ENCODE peak calls at places on chromosomes 12 and 14, in nine cellular contexts. F, N, A, P, U, E, D, V and G are unnamed samples.

GRCh38 chr14:76867536-76868452 is 41.6 kb downstream of the LRRC74A start:
- DNase-seq in N (no peak), P (no peak), U (peak), A (no peak), F (peak), E (no peak), D (no peak), V (no peak), G (no peak)

GRCh38 chr12:55659486-55660385 is 23.0 kb downstream of the OR10P1 start:
- DNase-seq in E (no peak), N (no peak), P (peak), F (no peak), D (no peak), U (no peak), A (no peak), V (peak), G (no peak)

GRCh38 chr14:92481386-92481785 is 32.2 kb upstream of the RIN3 start:
- DNase-seq in F (no peak), E (no peak), P (peak), A (no peak), D (no peak), N (no peak), U (no peak), V (peak), G (no peak)

GRCh38 chr14:23148596-23149249 is 29.7 kb upstream of the CEBPE start:
- DNase-seq in F (no peak), A (no peak), N (no peak), D (no peak), U (no peak), E (no peak), P (no peak), V (peak), G (no peak)

GRCh38 chr14:79544671-79545070 is 666.6 kb downstream of the DIO2 start:
- DNase-seq in P (peak), N (no peak), F (no peak), A (no peak), E (no peak), U (no peak), V (peak), D (peak), G (no peak)

GRCh38 chr12:74903522-74903921 is 306.1 kb downstream of the KCNC2 start:
- DNase-seq in P (no peak), D (no peak), V (no peak), N (no peak), E (no peak), F (no peak), U (no peak), A (no peak), G (peak)

GRCh38 chr12:64990991-64991570 is 130.0 kb downstream of the WIF1 start:
- DNase-seq in P (no peak), F (no peak), D (no peak), N (no peak), A (no peak), U (no peak), V (no peak), E (no peak), G (no peak)

GRCh38 chr12:4001031-4001430 is 127.8 kb upstream of the PARP11 start:
- DNase-seq in N (no peak), P (no peak), F (no peak), A (no peak), E (no peak), V (no peak), U (no peak), D (no peak), G (no peak)

GRCh38 chr14:93965287-93965821 is 11.0 kb downstream of the ASB2 start:
- DNase-seq in P (peak), U (no peak), N (peak), F (no peak), V (peak), A (no peak), D (no peak), E (no peak), G (peak)

GRCh38 chr12:613996-614726 is 49.1 kb downstream of the NINJ2 start:
- DNase-seq in N (no peak), V (no peak), A (peak), F (no peak), E (no peak), P (no peak), U (no peak), D (no peak), G (no peak)

GRCh38 chr14:49879683-49880204 is 13.1 kb upstream of the ARF6 start:
- DNase-seq in A (no peak), N (no peak), E (peak), U (no peak), D (no peak), V (peak), P (peak), F (peak), G (peak)

GRCh38 chr14:61183486-61183885 is 97.7 kb downstream of the TMEM30B start:
- DNase-seq in U (no peak), V (peak), E (no peak), N (no peak), D (no peak), A (no peak), P (no peak), F (no peak), G (no peak)

GRCh38 chr12:43444940-43445564 is 107.0 kb downstream of the ADAMTS20 start:
- DNase-seq in P (peak), F (peak), D (peak), N (peak), U (no peak), V (peak), E (peak), A (no peak), G (peak)

GRCh38 chr12:27899151-27899661 is 73.3 kb downstream of the PTHLH start:
- DNase-seq in E (no peak), N (peak), F (no peak), P (peak), U (no peak), A (no peak), D (no peak), V (peak), G (peak)

GRCh38 chr12:128976120-128976519 is 122.8 kb downstream of the GLT1D1 start:
- DNase-seq in A (no peak), V (no peak), F (peak), D (no peak), E (no peak), N (no peak), U (no peak), P (no peak), G (no peak)

GRCh38 chr12:129385637-129385990 is 518.2 kb downstream of the TMEM132D start:
- DNase-seq in D (no peak), P (no peak), E (no peak), F (no peak), U (no peak), N (no peak), V (no peak), A (no peak), G (no peak)

GRCh38 chr12:65540140-65540539 is 261.7 kb downstream of the MSRB3 start:
- DNase-seq in V (no peak), D (no peak), U (no peak), P (no peak), N (no peak), F (no peak), A (no peak), E (no peak), G (no peak)

GRCh38 chr12:89453579-89453978 is 71.0 kb downstream of the GALNT4 start:
- DNase-seq in U (no peak), E (no peak), A (no peak), V (peak), N (no peak), F (no peak), D (no peak), P (peak), G (no peak)

GRCh38 chr14:64828096-64828495 is 51.6 kb downstream of the SPTB start:
- DNase-seq in N (no peak), E (no peak), A (no peak), F (no peak), P (no peak), U (no peak), V (no peak), D (no peak), G (peak)

GRCh38 chr14:54564071-54564798 is 2.7 kb upstream of the SAMD4A start:
- DNase-seq in U (no peak), D (peak), E (peak), V (peak), P (no peak), N (peak), A (no peak), F (no peak), G (peak)

GRCh38 chr14:77612011-77612620 is 4.3 kb downstream of the SPTLC2 start:
- DNase-seq in N (no peak), D (no peak), F (no peak), U (no peak), E (no peak), P (peak), V (peak), A (no peak), G (no peak)

GRCh38 chr12:3820122-3820521 is 53.1 kb downstream of the PARP11 start:
- DNase-seq in P (peak), E (no peak), N (peak), U (no peak), A (no peak), D (no peak), V (peak), F (no peak), G (peak)

GRCh38 chr14:31127690-31128089 is 79.9 kb downstream of the HECTD1 start:
- DNase-seq in V (no peak), N (no peak), U (no peak), P (no peak), E (no peak), F (no peak), D (no peak), A (no peak), G (no peak)

GRCh38 chr12:48927261-48927660 is 2.0 kb upstream of the FKBP11 start:
- DNase-seq in D (no peak), U (no peak), N (no peak), P (no peak), A (no peak), V (no peak), E (no peak), F (no peak), G (no peak)

GRCh38 chr12:45893240-45893639 is 97.1 kb downstream of the SCAF11 start:
- DNase-seq in V (peak), U (no peak), D (no peak), P (peak), N (no peak), A (no peak), F (no peak), E (no peak), G (peak)

GRCh38 chr14:96053236-96053599 is 14.1 kb downstream of the C14orf132 start:
- DNase-seq in A (no peak), V (no peak), E (no peak), N (no peak), F (no peak), P (no peak), U (no peak), D (no peak), G (no peak)

GRCh38 chr14:68688872-68689371 is 103.9 kb downstream of the ZFP36L1 start:
- DNase-seq in N (no peak), E (no peak), U (no peak), D (no peak), F (no peak), A (no peak), P (no peak), V (peak), G (no peak)

GRCh38 chr14:97077687-97078086 is 280.5 kb downstream of the VRK1 start:
- DNase-seq in U (no peak), D (no peak), E (no peak), V (no peak), A (no peak), F (no peak), N (no peak), P (no peak), G (no peak)

GRCh38 chr14:74488788-74489397 is 4.2 kb downstream of the NPC2 start:
- DNase-seq in P (no peak), D (no peak), N (peak), V (peak), A (no peak), E (no peak), U (no peak), F (no peak), G (no peak)

GRCh38 chr14:33307691-33308369 is 369.2 kb downstream of the NPAS3 start:
- DNase-seq in A (no peak), V (peak), F (no peak), P (peak), U (no peak), N (no peak), D (peak), E (no peak), G (peak)

GRCh38 chr14:96104469-96105057 is 65.4 kb downstream of the C14orf132 start:
- DNase-seq in U (peak), P (peak), E (no peak), D (no peak), N (peak), A (no peak), F (no peak), V (peak), G (peak)

GRCh38 chr14:104722938-104723650 is 935 bp upstream of the ADSS1 start:
- DNase-seq in N (no peak), F (no peak), U (no peak), V (no peak), D (no peak), E (no peak), P (no peak), A (no peak), G (no peak)

GRCh38 chr12:94207467-94208432 is 59.4 kb downstream of the PLXNC1 start:
- DNase-seq in D (no peak), U (no peak), V (no peak), E (no peak), P (no peak), F (peak), N (no peak), A (no peak), G (no peak)

GRCh38 chr14:70269582-70269981 is 80.8 kb upstream of the SLC8A3 start:
- DNase-seq in V (no peak), D (no peak), F (no peak), E (no peak), P (no peak), U (no peak), A (no peak), N (no peak), G (no peak)

GRCh38 chr14:68612049-68612448 is 180.8 kb downstream of the ZFP36L1 start:
- DNase-seq in V (peak), A (no peak), D (no peak), U (no peak), F (no peak), N (no peak), E (no peak), P (peak), G (no peak)

GRCh38 chr14:70901218-70901772 is 6.0 kb upstream of the PCNX1 start:
- DNase-seq in U (no peak), V (peak), N (no peak), E (no peak), D (no peak), P (peak), F (no peak), A (no peak), G (no peak)

GRCh38 chr14:36450550-36450949 is 69.5 kb downstream of the NKX2-1 start:
- DNase-seq in P (no peak), U (no peak), N (no peak), E (no peak), F (no peak), A (no peak), D (no peak), V (no peak), G (no peak)

GRCh38 chr14:49755378-49755777 is 12.6 kb upstream of the KLHDC2 start:
- DNase-seq in D (no peak), E (no peak), U (no peak), V (no peak), A (no peak), P (no peak), N (no peak), F (no peak), G (no peak)

GRCh38 chr12:131894981-131895639 is 688 bp downstream of the ULK1 start:
- DNase-seq in F (no peak), N (no peak), D (no peak), E (no peak), V (no peak), U (peak), A (no peak), P (peak), G (no peak)

GRCh38 chr14:36619131-36619530 is 36.7 kb upstream of the NKX2-8 start:
- DNase-seq in V (no peak), F (no peak), U (no peak), E (no peak), N (no peak), A (no peak), P (no peak), D (no peak), G (no peak)